ENCODE peak calls at places on chromosomes 13 and 19, in eight cellular contexts. W, I, F, Q, M, L, U and J are unnamed samples. For H3K4me1, the result is how much of the 10 kb centered on the place peaks cover.

GRCh38 chr13:32175943-32176342 is 139.2 kb downstream of the ZAR1L start:
- DNase-seq in W (no peak), I (no peak), F (no peak), Q (no peak), M (no peak), L (no peak), U (no peak), J (no peak)

GRCh38 chr19:19599190-19599535 is 19.3 kb downstream of the PBX4 start:
- DNase-seq in W (no peak), I (no peak), F (no peak), Q (no peak), M (no peak), L (no peak), U (no peak), J (no peak)

GRCh38 chr19:42091300-42092266 is 15.6 kb downstream of the ZNF574 start:
- DNase-seq in W (no peak), I (no peak), F (peak), Q (no peak), M (peak), L (no peak), U (peak), J (peak)

GRCh38 chr13:74761794-74762193 is 627.6 kb upstream of the KLF12 start:
- DNase-seq in W (no peak), I (no peak), F (no peak), Q (no peak), M (no peak), L (no peak), U (no peak), J (no peak)

GRCh38 chr13:113935523-113935922 is 38.4 kb downstream of the C13orf46 start:
- DNase-seq in W (no peak), I (no peak), F (no peak), Q (peak), M (peak), L (no peak), U (no peak), J (no peak)

GRCh38 chr13:27338816-27339215 is 68.2 kb downstream of the RASL11A start:
- DNase-seq in W (peak), I (no peak), F (peak), Q (no peak), M (no peak), L (no peak), U (no peak), J (no peak)

GRCh38 chr13:99847318-99847750 is 124.2 kb downstream of the ZIC5 start:
- DNase-seq in W (no peak), I (no peak), F (peak), Q (no peak), M (no peak), L (no peak), U (no peak), J (no peak)

GRCh38 chr13:98190889-98191444 is 13.9 kb upstream of the RNF113B start:
- DNase-seq in W (no peak), I (no peak), F (no peak), Q (peak), M (no peak), L (no peak), U (no peak), J (no peak)

GRCh38 chr13:113399755-113400149 is 35.8 kb upstream of the GRTP1 start:
- DNase-seq in W (no peak), I (no peak), F (no peak), Q (no peak), M (peak), L (no peak), U (no peak), J (no peak)

GRCh38 chr19:6450166-6450565 is 9.4 kb downstream of the SLC25A23 start:
- DNase-seq in W (no peak), I (no peak), F (no peak), Q (no peak), M (no peak), L (no peak), U (no peak), J (no peak)

GRCh38 chr19:14425696-14426138 is 6.6 kb upstream of the DDX39A start:
- DNase-seq in W (no peak), I (no peak), F (no peak), Q (no peak), M (no peak), L (no peak), U (no peak), J (peak)

DNA sequence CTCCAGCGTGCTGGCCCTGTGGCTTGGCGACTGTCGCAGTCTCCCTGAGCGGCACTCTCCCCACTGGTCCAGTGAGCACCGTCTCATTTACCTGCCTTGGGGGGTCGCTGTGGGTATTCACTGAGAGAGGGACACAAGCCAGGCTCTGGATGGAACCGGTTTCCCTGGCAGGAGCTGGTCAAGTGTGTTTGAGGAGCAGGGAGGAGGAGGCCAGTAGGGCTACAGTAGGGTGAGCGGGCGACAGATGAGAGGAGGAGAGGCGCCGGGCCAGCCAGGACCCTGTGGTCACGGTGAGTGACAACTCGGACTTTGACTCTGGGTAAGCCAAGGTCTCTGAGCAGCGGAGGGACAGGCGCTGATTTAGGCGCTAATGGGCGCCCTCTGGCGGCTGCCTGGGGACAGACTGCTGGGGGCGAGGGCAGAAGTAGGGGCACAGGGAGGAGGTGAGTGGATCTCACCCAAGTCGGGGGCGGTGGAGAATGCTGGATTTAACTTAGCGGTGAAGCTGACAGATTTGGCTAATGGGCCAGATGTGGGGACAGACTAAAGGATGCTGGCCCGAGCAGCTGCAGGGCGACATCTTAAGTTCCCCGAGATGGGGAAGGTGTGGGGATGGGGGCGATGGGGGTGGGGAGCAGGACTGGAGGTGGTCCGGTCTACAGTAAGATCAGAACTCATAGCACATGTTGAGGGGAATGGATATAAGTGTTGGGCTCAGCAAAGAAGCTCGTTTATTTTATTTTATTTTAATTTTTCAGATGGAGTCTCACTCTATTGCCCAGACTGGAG is 4.7 kb upstream of the PRMT1 start:
- DNase-seq in W (peak), I (no peak), F (peak), Q (peak), M (peak), L (peak), U (peak), J (peak)
- TF ChIP-seq CTCF in W (peak), I (peak), F (peak), Q (peak), M (peak), L (peak), U (peak), J (peak)

DNA sequence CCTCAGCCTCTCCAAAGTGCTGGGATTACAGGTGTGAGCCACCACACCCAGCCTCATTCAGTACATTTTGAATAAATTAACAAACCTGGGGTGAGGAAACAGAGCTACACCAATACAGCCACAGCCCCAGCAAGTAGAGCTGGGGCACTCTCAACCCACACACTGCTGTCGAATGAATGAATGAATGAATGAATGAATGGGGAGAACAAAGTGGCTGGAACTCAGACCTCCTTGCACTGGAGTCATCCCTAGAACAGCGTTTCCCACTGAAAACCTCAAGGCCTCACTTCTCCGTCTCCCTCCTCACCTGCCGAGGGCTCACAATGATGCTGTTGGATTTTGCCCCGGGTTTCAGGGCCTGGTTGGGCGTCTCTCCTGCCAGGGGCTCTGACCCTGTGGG is 2.8 kb downstream of the ERCC1 start:
- DNase-seq in W (no peak), I (no peak), F (no peak), Q (no peak), M (no peak), L (no peak), U (no peak), J (no peak)
- H3K4me1 ChIP-seq in W (half or more), I (under half), F (under half), Q (under half), M (under half), L (under half), U (under half), J (under half)

GRCh38 chr13:44873486-44873885 is 115.8 kb downstream of the NUFIP1 start:
- DNase-seq in W (no peak), I (no peak), F (no peak), Q (no peak), M (no peak), L (no peak), U (no peak), J (no peak)

GRCh38 chr13:44874176-44874575 is 115.1 kb downstream of the NUFIP1 start:
- DNase-seq in W (no peak), I (no peak), F (no peak), Q (no peak), M (no peak), L (no peak), U (no peak), J (no peak)

GRCh38 chr13:44874886-44875630 is 114.2 kb downstream of the NUFIP1 start:
- DNase-seq in W (no peak), I (no peak), F (no peak), Q (no peak), M (no peak), L (no peak), U (no peak), J (no peak)

GRCh38 chr13:44879452-44880058 is 109.7 kb downstream of the NUFIP1 start:
- DNase-seq in W (peak), I (no peak), F (peak), Q (no peak), M (no peak), L (no peak), U (no peak), J (peak)

DNA sequence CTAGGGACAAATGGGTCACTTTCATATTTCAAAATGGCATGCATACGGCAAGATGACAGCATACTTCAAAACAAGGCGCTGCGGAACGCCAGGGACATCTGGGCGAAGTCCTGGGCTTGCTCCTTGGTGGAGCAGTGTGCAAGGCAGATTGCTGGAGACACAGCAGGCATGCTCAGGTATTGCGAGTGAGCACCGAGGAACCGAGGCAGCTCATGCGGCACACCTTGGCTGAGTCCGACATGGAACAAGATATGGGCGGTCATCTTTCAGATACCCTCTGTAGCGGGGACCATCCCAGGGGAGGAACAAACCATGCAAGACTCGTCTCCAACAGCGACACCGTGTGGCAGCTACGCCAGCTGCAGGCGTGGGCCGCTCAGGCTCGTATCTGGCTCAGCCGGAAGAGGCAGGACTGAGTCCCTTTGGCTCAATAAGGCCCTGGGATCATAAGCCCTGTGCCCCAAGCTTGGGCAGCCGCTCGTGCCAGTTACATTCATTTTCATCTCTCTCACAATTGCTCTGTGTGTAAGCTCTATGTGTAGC is 112.4 kb downstream of the NUFIP1 start:
- DNase-seq in W (peak), I (no peak), F (no peak), Q (no peak), M (no peak), L (no peak), U (no peak), J (peak)
- TF ChIP-seq CTCF in W (peak), I (no peak), F (peak), Q (no peak), M (no peak), L (no peak), U (no peak), J (peak)

GRCh38 chr19:40367577-40368434 is 19.3 kb downstream of the PLD3 start:
- DNase-seq in W (no peak), I (no peak), F (no peak), Q (no peak), M (no peak), L (no peak), U (no peak), J (peak)

GRCh38 chr19:40365613-40366401 is 17.3 kb downstream of the PLD3 start:
- DNase-seq in W (no peak), I (peak), F (peak), Q (peak), M (peak), L (peak), U (peak), J (peak)

GRCh38 chr19:40363128-40363527 is 14.6 kb downstream of the PLD3 start:
- DNase-seq in W (no peak), I (no peak), F (no peak), Q (no peak), M (no peak), L (no peak), U (no peak), J (no peak)

GRCh38 chr19:40366697-40367561 is 18.4 kb downstream of the PLD3 start:
- DNase-seq in W (no peak), I (no peak), F (peak), Q (no peak), M (no peak), L (peak), U (no peak), J (peak)

DNA sequence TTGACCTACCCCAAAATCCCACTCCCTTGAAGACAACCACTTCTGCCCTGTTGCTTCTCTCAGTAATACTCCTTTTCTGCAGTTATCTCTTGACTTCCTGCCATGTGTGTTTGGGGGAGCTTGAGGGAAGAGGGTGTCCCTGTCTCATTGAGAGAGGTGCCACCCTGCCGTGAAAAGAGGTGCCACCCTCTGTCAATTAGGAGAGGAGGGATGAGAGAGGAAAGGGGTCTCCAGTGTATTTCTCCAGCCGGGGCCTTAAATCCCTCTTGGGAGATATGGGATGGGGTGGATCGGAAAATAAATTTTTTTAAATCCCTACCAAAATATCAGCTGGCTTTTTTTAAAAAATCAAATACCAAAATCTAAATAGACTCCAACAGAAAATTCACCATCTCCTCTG is 16.5 kb downstream of the PLD3 start:
- DNase-seq in W (no peak), I (no peak), F (no peak), Q (no peak), M (no peak), L (no peak), U (no peak), J (no peak)
- H3K4me1 ChIP-seq in W (under half), I (under half), F (under half), Q (under half), M (under half), L (under half), U (under half), J (under half)

GRCh38 chr19:30245401-30246039 is 126.7 kb upstream of the ZNF536 start:
- DNase-seq in W (no peak), I (no peak), F (no peak), Q (no peak), M (no peak), L (no peak), U (no peak), J (no peak)
- TF ChIP-seq CTCF in W (no peak), I (no peak), F (no peak), Q (no peak), M (no peak), L (no peak), U (no peak), J (no peak)

DNA sequence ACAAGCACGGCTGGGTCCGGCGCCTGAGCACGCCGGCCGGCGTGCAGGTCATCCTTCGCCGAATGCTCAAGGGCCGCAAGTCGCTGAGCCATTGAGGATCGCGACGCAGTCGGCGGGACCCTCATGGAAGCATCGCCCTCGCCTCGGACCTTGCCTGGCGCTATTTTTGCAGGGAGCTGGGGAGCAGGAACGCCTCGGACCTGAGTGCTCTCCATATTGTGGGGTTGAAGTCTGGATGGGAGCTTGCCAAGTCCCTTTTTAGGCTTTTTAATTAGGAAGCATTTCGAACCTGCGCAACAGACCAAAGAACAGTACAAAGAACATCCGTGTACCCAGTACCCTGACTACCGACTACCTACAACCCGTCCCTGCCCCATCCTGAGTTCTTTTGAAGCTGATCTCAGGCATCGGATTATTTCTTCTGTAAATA is 628 bp downstream of the MRPL34 start:
- DNase-seq in W (no peak), I (no peak), F (no peak), Q (no peak), M (no peak), L (no peak), U (no peak), J (peak)
- H3K4me1 ChIP-seq in W (half or more), I (under half), F (under half), Q (under half), M (under half), L (under half), U (under half), J (under half)

DNA sequence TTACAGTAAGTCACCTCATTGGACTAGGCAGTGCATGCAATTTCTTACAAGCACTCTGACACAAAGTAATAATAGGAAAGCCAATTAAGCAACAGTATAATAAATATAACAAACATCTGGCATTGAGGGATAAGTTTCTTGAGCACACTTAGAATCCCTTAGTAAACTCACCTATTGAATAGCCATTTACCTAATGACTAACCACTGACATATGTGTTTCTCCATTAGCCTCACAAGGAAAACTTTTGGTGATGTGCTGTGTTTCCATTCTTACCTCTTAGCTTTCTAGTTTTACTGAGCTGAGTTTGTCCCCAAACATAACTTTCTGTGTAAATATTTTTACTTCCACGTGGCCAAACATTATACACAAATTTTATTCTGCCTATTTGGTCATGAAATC is 47.4 kb upstream of the PCDH9 start:
- DNase-seq in W (no peak), I (no peak), F (no peak), Q (no peak), M (no peak), L (no peak), U (no peak), J (no peak)
- TF ChIP-seq CTCF in W (no peak), I (no peak), F (no peak), Q (no peak), M (no peak), L (no peak), U (no peak), J (no peak)

GRCh38 chr13:89977203-89977602 is 1370.3 kb upstream of the MIR17HG start:
- DNase-seq in W (no peak), I (no peak), F (no peak), Q (no peak), M (no peak), L (no peak), U (no peak), J (no peak)
- H3K4me1 ChIP-seq in W (under half), I (under half), F (under half), Q (under half), M (under half), L (under half), U (under half), J (under half)